ENCODE peak calls at places on chromosome 10, in five cellular contexts. S is A549, G is HCT116, N is IMR-90, I is K562. Q is an unnamed sample.
A peak's percentile ranks its signal among the peaks of the same experiment; 100 is the strongest.

GRCh38 chr10:86730227-86730626 is 26.2 kb upstream of the BMPR1A start:
- DNase-seq in S (no peak), G (no peak), N (peak; percentile 6), I (no peak), Q (peak; percentile 47)

GRCh38 chr10:23514321-23514720 is 75.4 kb downstream of the OTUD1 start:
- DNase-seq in S (no peak), G (no peak), N (no peak), I (no peak), Q (no peak)

GRCh38 chr10:114697061-114697598 is 39.1 kb upstream of the ABLIM1 start:
- DNase-seq in S (no peak), G (no peak), N (peak; percentile 37), I (no peak), Q (no peak)

GRCh38 chr10:49272251-49273081 is 26.5 kb upstream of the C10orf71 start:
- DNase-seq in S (no peak), G (no peak), N (peak; percentile 4), I (no peak), Q (no peak)

GRCh38 chr10:44334621-44335184 is 50.2 kb downstream of the CXCL12 start:
- DNase-seq in S (no peak), G (no peak), N (peak; percentile 89), I (no peak), Q (no peak)

GRCh38 chr10:69421611-69422308 is 5.0 kb upstream of the TACR2 start:
- DNase-seq in S (no peak), G (no peak), N (peak; percentile 41), I (no peak), Q (no peak)

GRCh38 chr10:71161429-71161828 is 50.9 kb upstream of the UNC5B start:
- DNase-seq in S (no peak), G (no peak), N (peak; percentile 6), I (no peak), Q (no peak)

GRCh38 chr10:77351386-77351785 is 286.2 kb downstream of the KCNMA1 start:
- DNase-seq in S (no peak), G (no peak), N (peak; percentile 79), I (no peak), Q (no peak)

GRCh38 chr10:18312385-18313145 is 172.3 kb downstream of the CACNB2 start:
- DNase-seq in S (peak; percentile 38), G (peak; percentile 15), N (peak; percentile 62), I (peak; percentile 14), Q (peak; percentile 49)

GRCh38 chr10:88114368-88114767 is 250.9 kb downstream of the PTEN start:
- DNase-seq in S (peak; percentile 66), G (peak; percentile 35), N (peak; percentile 25), I (peak; percentile 24), Q (peak; percentile 44)

GRCh38 chr10:13614530-13615332 is 28.0 kb downstream of the PRPF18 start:
- DNase-seq in S (peak; percentile 20), G (no peak), N (peak; percentile 78), I (no peak), Q (no peak)

GRCh38 chr10:111762114-111762513 is 421.5 kb downstream of the GPAM start:
- DNase-seq in S (no peak), G (no peak), N (no peak), I (no peak), Q (no peak)

GRCh38 chr10:122497241-122497640 is 35.9 kb downstream of the HTRA1 start:
- DNase-seq in S (no peak), G (no peak), N (no peak), I (no peak), Q (no peak)

GRCh38 chr10:125641398-125641797 is 41.6 kb downstream of the TEX36 start:
- DNase-seq in S (no peak), G (no peak), N (no peak), I (no peak), Q (no peak)

GRCh38 chr10:61068471-61068870 is 124.5 kb upstream of the RHOBTB1 start:
- DNase-seq in S (no peak), G (no peak), N (no peak), I (no peak), Q (no peak)

GRCh38 chr10:26737730-26738129 is 40.2 kb downstream of the PDSS1 start:
- DNase-seq in S (no peak), G (no peak), N (peak; percentile 55), I (no peak), Q (no peak)

GRCh38 chr10:115951242-115951641 is 321.8 kb downstream of the GFRA1 start:
- DNase-seq in S (no peak), G (no peak), N (no peak), I (no peak), Q (no peak)

GRCh38 chr10:46028584-46029570 is 1.5 kb downstream of the NCOA4 start:
- DNase-seq in S (peak; percentile 80), G (peak; percentile 71), N (peak; percentile 81), I (no peak), Q (peak; percentile 95)

GRCh38 chr10:84552478-84552877 is 224.1 kb downstream of the CCSER2 start:
- DNase-seq in S (no peak), G (no peak), N (no peak), I (no peak), Q (no peak)

GRCh38 chr10:14019983-14020668 is 310.6 kb downstream of the FRMD4A start:
- DNase-seq in S (no peak), G (no peak), N (no peak), I (no peak), Q (no peak)

GRCh38 chr10:21285742-21286311 is 239.7 kb downstream of the SKIDA1 start:
- DNase-seq in S (peak; percentile 74), G (peak; percentile 52), N (peak; percentile 21), I (no peak), Q (no peak)

GRCh38 chr10:95908450-95908849 is 675 bp downstream of the CC2D2B start:
- DNase-seq in S (no peak), G (no peak), N (no peak), I (no peak), Q (no peak)

GRCh38 chr10:95909591-95909990 is 1.8 kb downstream of the CC2D2B start:
- DNase-seq in S (no peak), G (no peak), N (no peak), I (no peak), Q (no peak)

GRCh38 chr10:95906675-95907453 is 911 bp upstream of the CC2D2B start:
- DNase-seq in S (peak; percentile 70), G (peak; percentile 18), N (peak; percentile 67), I (peak; percentile 20), Q (peak; percentile 58)

GRCh38 chr10:95907454-95908253 is at the start of gene CC2D2B:
- DNase-seq in S (peak; percentile 88), G (peak; percentile 61), N (peak; percentile 74), I (peak; percentile 72), Q (peak; percentile 66)
- TF ChIP-seq CEBPB in S (no peak), G (no peak), N (no peak), I (no peak), Q (no peak)

GRCh38 chr10:72308320-72308987 is 34.7 kb downstream of the DDIT4 start:
- DNase-seq in S (peak; percentile 89), G (peak; percentile 82), N (peak; percentile 85), I (peak; percentile 72), Q (peak; percentile 64)
- TF ChIP-seq CEBPB in S (no peak), G (no peak), N (no peak), I (no peak), Q (no peak)

GRCh38 chr10:123517901-123518300 is 148.3 kb upstream of the GPR26 start:
- DNase-seq in S (no peak), G (no peak), N (no peak), I (no peak), Q (no peak)
- TF ChIP-seq CEBPB in S (no peak), G (no peak), N (no peak), I (no peak), Q (no peak)

GRCh38 chr10:81200801-81201200 is 663.1 kb downstream of the SH2D4B start:
- DNase-seq in S (no peak), G (no peak), N (no peak), I (no peak), Q (no peak)
- TF ChIP-seq CEBPB in S (no peak), G (no peak), N (no peak), I (no peak), Q (no peak)

GRCh38 chr10:78478919-78479318 is 445.3 kb downstream of the RPS24 start:
- DNase-seq in S (no peak), G (no peak), N (no peak), I (peak; percentile 3), Q (no peak)
- TF ChIP-seq CEBPB in S (no peak), G (no peak), N (no peak), I (no peak), Q (no peak)

GRCh38 chr10:124037784-124038183 is 55.6 kb downstream of the CHST15 start:
- DNase-seq in S (no peak), G (no peak), N (no peak), I (no peak), Q (no peak)
- TF ChIP-seq CEBPB in S (no peak), G (no peak), N (no peak), I (no peak), Q (no peak)

GRCh38 chr10:80945267-80945880 is 407.7 kb downstream of the SH2D4B start:
- DNase-seq in S (peak; percentile 4), G (no peak), N (no peak), I (no peak), Q (peak; percentile 3)
- TF ChIP-seq CEBPB in S (no peak), G (no peak), N (no peak), I (no peak), Q (no peak)

GRCh38 chr10:79391231-79392019 is 44.2 kb downstream of the PPIF start:
- DNase-seq in S (no peak), G (no peak), N (no peak), I (peak; percentile 94), Q (no peak)
- TF ChIP-seq CEBPB in S (no peak), G (no peak), N (no peak), I (no peak), Q (no peak)